ENCODE peak calls at places on chromosomes 16 and 17, in five cellular contexts. R is HFF-Myc, K is GOT3, Y is tibial artery, O is NCI-H510A treated with DMSO at 0.1 percent for 48 hours. P is an unnamed sample.

GRCh38 chr17:73420897-73421296 is 109.1 kb upstream of the CDC42EP4 start:
- DNase-seq in R (no peak), K (no peak), Y (no peak), O (no peak), P (no peak)

GRCh38 chr16:81189100-81189664 is 49.3 kb upstream of the BCO1 start:
- DNase-seq in R (no peak), K (no peak), Y (peak), O (no peak), P (no peak)

GRCh38 chr16:35425270-35425669 is 1965.9 kb downstream of the TP53TG3F start:
- DNase-seq in R (no peak), K (no peak), Y (no peak), O (no peak), P (no peak)

GRCh38 chr17:35991075-35991474 is 4.5 kb upstream of the CCL14 start:
- DNase-seq in R (no peak), K (no peak), Y (no peak), O (no peak), P (no peak)

GRCh38 chr17:75672011-75672410 is 4.9 kb downstream of the SAP30BP start:
- DNase-seq in R (no peak), K (no peak), Y (no peak), O (no peak), P (no peak)

GRCh38 chr17:67011527-67012175 is 32.7 kb upstream of the CACNG1 start:
- DNase-seq in R (no peak), K (no peak), Y (no peak), O (no peak), P (no peak)

GRCh38 chr17:38428643-38429371 is 543 bp downstream of the ARHGAP23 start:
- DNase-seq in R (no peak), K (peak), Y (peak), O (no peak), P (no peak)

GRCh38 chr17:70034158-70034557 is 40.9 kb upstream of the KCNJ16 start:
- DNase-seq in R (no peak), K (no peak), Y (no peak), O (no peak), P (no peak)

GRCh38 chr16:83818276-83818675 is 10.5 kb downstream of the HSBP1 start:
- DNase-seq in R (no peak), K (no peak), Y (no peak), O (no peak), P (no peak)

GRCh38 chr16:54540525-54541180 is 254.1 kb upstream of the IRX3 start:
- DNase-seq in R (no peak), K (no peak), Y (no peak), O (peak), P (no peak)

GRCh38 chr16:4315185-4316102 is at the start of gene GLIS2:
- DNase-seq in R (no peak), K (no peak), Y (peak), O (peak), P (no peak)

GRCh38 chr17:50114849-50115357 is 15.1 kb downstream of the SAMD14 start:
- DNase-seq in R (no peak), K (no peak), Y (no peak), O (peak), P (peak)

GRCh38 chr17:6654816-6655731 is 3.5 kb downstream of the C17orf100 start:
- DNase-seq in R (no peak), K (no peak), Y (no peak), O (peak), P (no peak)

GRCh38 chr16:84461504-84462295 is 42.8 kb downstream of the MEAK7 start:
- DNase-seq in R (no peak), K (no peak), Y (peak), O (no peak), P (no peak)

GRCh38 chr17:32586666-32587065 is 99.9 kb downstream of the CDK5R1 start:
- DNase-seq in R (peak), K (no peak), Y (no peak), O (no peak), P (no peak)